ENCODE peak calls at places on chromosomes 12 and 14, in five cellular contexts. M is fibroblast of the aortic adventitia, W is cardiac fibroblast, A is BJ, Q is neural crest cell. R is an unnamed sample.

GRCh38 chr14:101291390-101291789 is 269.9 kb upstream of the DIO3 start:
- DNase-seq in M (no peak), W (no peak), A (no peak), Q (no peak), R (no peak)

GRCh38 chr14:101476931-101477553 is 84.3 kb upstream of the DIO3 start:
- DNase-seq in M (no peak), W (no peak), A (no peak), Q (no peak), R (no peak)

GRCh38 chr14:96904201-96904600 is 107.0 kb downstream of the VRK1 start:
- DNase-seq in M (no peak), W (no peak), A (no peak), Q (no peak), R (no peak)

GRCh38 chr12:49049566-49050224 is 10.9 kb downstream of the KMT2D start:
- DNase-seq in M (peak), W (peak), A (no peak), Q (no peak), R (no peak)

GRCh38 chr14:93329965-93330608 is 2.7 kb downstream of the BTBD7 start:
- DNase-seq in M (no peak), W (no peak), A (no peak), Q (no peak), R (no peak)

GRCh38 chr14:61365667-61366194 is 44.4 kb downstream of the PRKCH start:
- DNase-seq in M (peak), W (peak), A (no peak), Q (no peak), R (no peak)

GRCh38 chr14:61397607-61398006 is 76.2 kb downstream of the PRKCH start:
- DNase-seq in M (no peak), W (no peak), A (no peak), Q (no peak), R (no peak)

GRCh38 chr12:63068857-63069442 is 82.1 kb downstream of the AVPR1A start:
- DNase-seq in M (peak), W (peak), A (no peak), Q (peak), R (peak)

GRCh38 chr12:77521458-77522115 is 309.1 kb upstream of the NAV3 start:
- DNase-seq in M (peak), W (no peak), A (peak), Q (no peak), R (no peak)

GRCh38 chr12:116719661-116720060 is 18.2 kb downstream of the SPRING1 start:
- DNase-seq in M (no peak), W (no peak), A (no peak), Q (no peak), R (no peak)

GRCh38 chr14:100898935-100899840 is 4.3 kb downstream of the RTL1 start:
- DNase-seq in M (no peak), W (no peak), A (no peak), Q (no peak), R (no peak)

GRCh38 chr14:100238419-100239199 is at the start of gene YY1:
- DNase-seq in M (peak), W (peak), A (peak), Q (peak), R (peak)

GRCh38 chr14:63383776-63384367 is 65.1 kb upstream of the GPHB5 start:
- DNase-seq in M (no peak), W (no peak), A (no peak), Q (no peak), R (no peak)

GRCh38 chr14:68815288-68816182 is 22.7 kb upstream of the ZFP36L1 start:
- DNase-seq in M (peak), W (no peak), A (no peak), Q (no peak), R (no peak)

GRCh38 chr14:23094666-23095195 is at the start of gene ACIN1:
- DNase-seq in M (peak), W (peak), A (peak), Q (peak), R (peak)

GRCh38 chr12:64525461-64526160 is 73.7 kb downstream of the TBK1 start:
- DNase-seq in M (no peak), W (no peak), A (no peak), Q (no peak), R (no peak)

GRCh38 chr14:23641180-23641914 is 5.2 kb downstream of the DHRS2 start:
- DNase-seq in M (no peak), W (no peak), A (no peak), Q (no peak), R (no peak)

GRCh38 chr12:19181666-19182426 is 52.3 kb downstream of the PLEKHA5 start:
- DNase-seq in M (peak), W (peak), A (no peak), Q (no peak), R (no peak)

GRCh38 chr12:25785164-25785563 is 173.3 kb upstream of the RASSF8 start:
- DNase-seq in M (no peak), W (no peak), A (no peak), Q (no peak), R (no peak)

GRCh38 chr14:101010293-101010692 is 106.8 kb upstream of the RTL1 start:
- DNase-seq in M (no peak), W (no peak), A (no peak), Q (no peak), R (no peak)

GRCh38 chr14:97138801-97139200 is 341.6 kb downstream of the VRK1 start:
- DNase-seq in M (no peak), W (no peak), A (no peak), Q (no peak), R (no peak)

GRCh38 chr14:73286598-73286997 is 49.3 kb downstream of the PAPLN start:
- DNase-seq in M (no peak), W (no peak), A (no peak), Q (no peak), R (no peak)

GRCh38 chr12:19757317-19757877 is 318.1 kb downstream of the AEBP2 start:
- DNase-seq in M (peak), W (peak), A (no peak), Q (no peak), R (no peak)

GRCh38 chr12:47731723-47732122 is 6.4 kb upstream of the ENDOU start:
- DNase-seq in M (no peak), W (no peak), A (no peak), Q (no peak), R (no peak)

GRCh38 chr14:71242237-71242748 is 335.0 kb downstream of the PCNX1 start:
- DNase-seq in M (peak), W (peak), A (peak), Q (no peak), R (peak)

GRCh38 chr14:60166144-60166543 is 946 bp upstream of the DHRS7 start:
- DNase-seq in M (no peak), W (no peak), A (no peak), Q (no peak), R (no peak)

GRCh38 chr14:72745991-72746980 is 147.6 kb downstream of the DPF3 start:
- DNase-seq in M (peak), W (peak), A (peak), Q (no peak), R (peak)

GRCh38 chr12:85575115-85576096 is 260.8 kb downstream of the RASSF9 start:
- DNase-seq in M (peak), W (peak), A (no peak), Q (peak), R (no peak)

GRCh38 chr12:46168426-46168825 is 100.4 kb downstream of the SLC38A1 start:
- DNase-seq in M (no peak), W (no peak), A (no peak), Q (no peak), R (no peak)

GRCh38 chr12:66944365-66944764 is 265.5 kb upstream of the GRIP1 start:
- DNase-seq in M (no peak), W (no peak), A (no peak), Q (no peak), R (no peak)

GRCh38 chr12:51600721-51601120 is 9.7 kb downstream of the SCN8A start:
- DNase-seq in M (no peak), W (no peak), A (no peak), Q (no peak), R (no peak)

GRCh38 chr12:104485651-104486341 is 29.0 kb downstream of the CHST11 start:
- DNase-seq in M (no peak), W (no peak), A (no peak), Q (no peak), R (no peak)

GRCh38 chr12:51281202-51281924 is 11.1 kb upstream of the SMAGP start:
- DNase-seq in M (peak), W (peak), A (peak), Q (no peak), R (peak)

GRCh38 chr14:53146739-53147138 is 6.4 kb downstream of the DDHD1 start:
- DNase-seq in M (no peak), W (no peak), A (no peak), Q (no peak), R (no peak)

GRCh38 chr14:55129428-55130193 is 559 bp downstream of the LGALS3 start:
- DNase-seq in M (peak), W (peak), A (no peak), Q (peak), R (no peak)

GRCh38 chr12:101697197-101697929 is at the start of gene CHPT1:
- DNase-seq in M (no peak), W (peak), A (no peak), Q (peak), R (no peak)

DNA sequence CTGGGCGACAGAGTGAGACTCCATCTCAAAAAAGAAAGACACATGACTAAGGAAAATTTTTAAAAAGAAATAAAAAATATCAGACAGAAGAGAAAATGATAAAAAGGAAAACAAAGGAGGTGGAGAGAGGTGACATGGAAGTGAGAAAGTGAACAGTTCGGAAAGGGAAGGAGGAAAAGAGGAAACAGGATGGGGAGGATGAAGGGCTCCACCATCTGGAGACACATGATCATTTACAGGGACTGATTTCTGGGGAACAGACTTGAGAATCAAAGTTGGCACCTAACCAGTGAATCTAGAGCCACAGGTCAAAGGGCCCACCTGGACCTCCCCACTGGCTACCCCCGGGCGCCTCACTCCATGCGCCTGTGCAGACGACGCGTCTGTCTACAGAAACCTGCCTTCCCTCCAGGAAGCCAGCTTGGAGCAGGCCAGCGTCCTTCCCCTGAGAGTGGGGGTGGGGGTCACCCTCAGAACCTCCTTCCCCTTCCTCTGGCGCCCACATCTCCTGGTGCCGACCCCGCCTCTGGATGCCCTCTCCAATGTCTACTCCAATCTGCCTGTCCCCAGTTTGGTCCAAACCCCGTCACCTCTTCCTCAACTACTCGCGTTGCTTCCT is 60.5 kb downstream of the AMN start:
- DNase-seq in M (no peak), W (no peak), A (no peak), Q (no peak), R (no peak)
- TF ChIP-seq CTCF in M (no peak), W (no peak), A (no peak), Q (no peak), R (no peak)

DNA sequence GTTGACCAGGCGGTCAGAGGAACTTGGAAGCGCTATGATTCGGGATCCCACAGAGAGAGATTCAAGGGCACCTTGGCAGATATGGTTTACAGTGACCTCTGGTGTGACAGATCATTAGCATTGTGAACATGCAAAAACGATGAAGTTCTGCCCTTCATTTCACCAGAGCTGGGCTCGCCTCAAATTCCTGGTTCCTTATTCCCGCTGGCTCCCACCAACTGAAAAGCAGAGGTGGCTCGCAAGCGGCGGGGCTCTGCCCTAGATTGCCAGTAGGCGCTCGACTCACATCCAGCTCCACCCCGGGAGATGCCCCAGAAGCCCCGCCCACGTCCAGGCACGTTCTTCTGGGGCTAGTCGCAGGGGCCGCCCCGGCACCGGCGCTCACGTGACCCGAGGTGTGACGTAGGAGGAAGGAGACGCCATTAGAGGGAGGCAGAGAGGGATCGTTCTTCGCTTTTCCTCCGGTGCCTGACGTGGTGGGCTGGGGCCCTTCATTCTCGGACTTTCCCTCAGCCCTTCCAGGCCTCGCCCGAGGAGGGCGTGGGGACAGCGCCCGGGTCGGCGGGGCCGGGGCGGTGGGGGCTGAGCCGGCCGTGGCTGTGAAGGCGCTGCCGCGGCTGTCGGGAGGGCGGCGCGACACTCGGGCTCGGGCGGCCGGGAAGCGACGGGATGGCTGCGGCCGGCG is at the start of gene RAB21:
- DNase-seq in M (peak), W (peak), A (peak), Q (peak), R (peak)
- TF ChIP-seq CTCF in M (peak), W (peak), A (peak), Q (peak), R (peak)

DNA sequence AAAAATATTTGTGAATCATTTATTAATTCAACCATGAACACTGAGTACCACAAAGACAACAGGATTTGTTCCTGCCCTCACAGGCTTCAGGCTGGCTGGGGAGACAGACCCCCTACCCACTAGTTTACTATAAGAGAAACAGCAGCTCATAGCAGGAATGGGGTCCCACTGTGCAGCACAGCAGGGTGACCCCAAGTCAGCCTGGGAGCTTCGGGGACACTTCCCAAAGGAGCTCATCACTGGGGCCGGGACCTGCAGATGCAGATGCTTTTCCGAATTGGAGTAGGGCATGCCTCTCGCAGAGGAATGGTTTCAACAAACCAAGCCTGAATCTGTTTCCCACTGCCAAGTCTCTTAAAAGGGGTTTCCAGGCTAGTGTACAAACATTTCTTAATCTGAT is 176.2 kb upstream of the PWP1 start:
- DNase-seq in M (no peak), W (no peak), A (no peak), Q (no peak), R (no peak)
- TF ChIP-seq CTCF in M (no peak), W (no peak), A (no peak), Q (no peak), R (no peak)

GRCh38 chr14:104075530-104076151 is 9.9 kb upstream of the ASPG start:
- DNase-seq in M (no peak), W (no peak), A (no peak), Q (no peak), R (no peak)
- TF ChIP-seq CTCF in M (peak), W (peak), A (peak), Q (peak), R (peak)

DNA sequence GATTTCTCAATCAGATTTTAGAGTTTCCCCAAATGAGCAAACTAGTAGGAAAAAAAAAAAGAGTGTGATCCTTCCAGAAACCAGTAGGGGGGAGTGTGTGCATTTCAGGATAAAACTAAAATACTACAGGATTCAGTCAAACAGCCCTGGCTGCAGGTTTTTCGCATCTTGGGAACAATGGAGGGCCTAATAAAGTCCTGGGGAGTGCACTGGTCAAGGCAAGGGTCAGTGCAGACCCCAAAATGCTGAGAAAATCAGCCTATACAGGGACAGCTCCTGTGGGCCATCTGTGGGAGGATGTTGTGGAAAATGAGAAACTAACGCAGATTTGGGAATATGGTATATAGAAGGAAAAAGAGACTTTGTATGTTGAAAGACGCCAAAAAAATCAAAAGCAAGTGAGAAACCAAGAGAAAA is 22.2 kb upstream of the ABCD4 start:
- DNase-seq in M (peak), W (peak), A (no peak), Q (peak), R (no peak)
- TF ChIP-seq CTCF in M (peak), W (peak), A (peak), Q (peak), R (peak)

GRCh38 chr14:51139221-51139681 is 44.3 kb upstream of the TRIM9 start:
- DNase-seq in M (no peak), W (no peak), A (no peak), Q (no peak), R (no peak)
- TF ChIP-seq CTCF in M (no peak), W (no peak), A (no peak), Q (no peak), R (no peak)

DNA sequence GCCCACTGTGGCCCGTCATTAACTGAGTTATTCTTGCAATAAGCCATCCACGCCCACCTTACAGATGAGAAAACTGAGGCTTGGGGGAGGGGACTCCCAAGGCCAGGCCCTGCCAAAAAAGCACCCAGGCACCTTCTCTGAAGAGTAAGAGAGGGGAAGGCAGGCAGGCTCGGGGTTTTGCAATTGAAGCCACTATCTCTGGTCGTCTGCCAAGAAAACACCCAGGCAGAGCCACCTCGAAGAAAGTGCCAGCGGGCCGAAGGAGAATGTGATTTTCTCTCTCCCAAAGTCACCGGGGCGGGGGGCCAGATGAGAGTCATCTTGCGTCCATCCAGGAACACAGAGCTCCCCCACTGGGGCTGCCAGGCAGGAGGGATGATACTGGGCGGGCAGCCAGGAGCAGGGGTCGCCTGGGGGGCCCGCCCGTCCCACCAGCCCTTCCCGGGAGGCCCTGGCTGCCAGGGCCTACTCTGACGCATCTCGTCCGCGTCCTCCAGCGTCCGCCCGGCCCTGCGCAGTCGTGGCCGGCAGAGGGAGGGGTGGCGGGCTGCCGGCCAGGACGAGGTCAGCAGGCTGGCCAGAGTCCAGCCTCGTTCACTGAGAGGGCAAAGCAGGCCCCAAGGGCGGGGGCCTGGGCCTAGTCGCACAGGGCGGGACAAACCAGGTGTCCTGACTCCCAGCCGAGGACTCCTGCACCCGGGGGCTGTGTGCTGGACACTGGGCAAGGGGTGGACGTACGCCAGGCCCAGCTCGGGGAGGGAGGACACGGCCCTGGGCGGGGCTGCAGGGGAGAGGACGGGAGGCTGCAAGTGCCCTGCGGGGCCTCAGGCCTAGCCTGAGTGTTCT is 74.4 kb downstream of the RFLNA start:
- DNase-seq in M (peak), W (peak), A (peak), Q (no peak), R (no peak)
- TF ChIP-seq CTCF in M (peak), W (peak), A (peak), Q (no peak), R (no peak)

DNA sequence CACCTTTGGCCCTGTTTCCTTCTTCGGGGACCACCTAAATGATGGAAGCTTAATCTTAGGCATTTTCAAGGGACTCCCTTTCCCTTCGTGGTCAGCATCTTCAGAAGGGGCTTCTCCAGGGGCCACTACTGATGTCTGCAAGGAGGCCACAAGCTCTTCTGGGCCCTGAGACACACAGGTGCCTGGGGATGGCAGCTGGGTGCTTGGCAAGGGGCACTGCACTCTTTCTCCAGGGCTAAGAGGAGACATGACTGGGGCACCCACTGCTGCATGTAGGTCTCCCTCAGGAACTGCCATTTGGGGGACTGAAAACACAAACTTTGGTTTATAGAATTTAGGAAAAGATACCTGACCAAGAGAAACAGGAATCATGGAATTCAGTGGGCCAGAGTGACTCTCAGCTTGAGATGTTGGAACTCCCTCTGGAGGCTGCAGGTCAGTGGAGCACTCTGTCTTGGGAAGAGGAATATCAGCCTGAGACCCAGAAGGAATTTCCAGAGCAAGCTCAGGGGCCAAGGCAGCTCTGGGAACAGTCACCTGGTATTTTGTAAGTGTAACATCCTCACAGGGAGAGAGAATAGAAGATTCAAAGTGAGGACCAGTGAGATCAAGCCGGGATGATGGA is 16.0 kb downstream of the PLD4 start:
- DNase-seq in M (no peak), W (peak), A (no peak), Q (no peak), R (no peak)
- TF ChIP-seq CTCF in M (no peak), W (no peak), A (peak), Q (peak), R (no peak)

R was measured in AG04449.